ENCODE peak calls at places on chromosomes 1 and 21, in four cellular contexts. I is A673, K is A549, B is coronary artery. N is an unnamed sample.

GRCh38 chr1:213829806-213830205 is 158.0 kb upstream of the PROX1 start:
- DNase-seq in K (no peak), I (no peak), B (no peak), N (no peak)

GRCh38 chr1:236207121-236207520 is 64.8 kb downstream of the GPR137B start:
- DNase-seq in B (no peak), I (no peak), K (no peak), N (peak)

GRCh38 chr1:29235955-29236742 is at the start of gene PTPRU:
- DNase-seq in B (peak), I (peak), K (peak), N (peak)

GRCh38 chr21:25963186-25963585 is 207.4 kb downstream of the APP start:
- DNase-seq in I (peak), B (no peak), K (peak), N (no peak)

GRCh38 chr1:247104965-247105364 is 809 bp upstream of the ZNF669 start:
- DNase-seq in K (no peak), I (no peak), B (no peak), N (no peak)

GRCh38 chr1:50426108-50426700 is 3.0 kb upstream of the DMRTA2 start:
- DNase-seq in B (no peak), I (no peak), K (no peak), N (no peak)

GRCh38 chr1:89538361-89538760 is 13.7 kb downstream of the LRRC8B start:
- DNase-seq in K (no peak), B (no peak), I (no peak), N (no peak)

GRCh38 chr1:204121840-204122555 is 29.8 kb downstream of the ETNK2 start:
- DNase-seq in B (no peak), K (no peak), I (no peak), N (no peak)

GRCh38 chr1:106975944-106976343 is 80.5 kb upstream of the PRMT6 start:
- DNase-seq in K (no peak), I (peak), B (no peak), N (no peak)

GRCh38 chr1:229582011-229582694 is 23.6 kb upstream of the ABCB10 start:
- DNase-seq in I (no peak), K (no peak), B (peak), N (peak)

GRCh38 chr1:85496881-85497582 is 32.1 kb upstream of the DDAH1 start:
- DNase-seq in K (no peak), I (no peak), B (no peak), N (no peak)

GRCh38 chr1:172720325-172720724 is 61.4 kb downstream of the FASLG start:
- DNase-seq in K (no peak), B (no peak), I (no peak), N (no peak)

GRCh38 chr1:61287014-61287413 is 204.7 kb downstream of the NFIA start:
- DNase-seq in I (no peak), K (no peak), B (no peak), N (no peak)

DNA sequence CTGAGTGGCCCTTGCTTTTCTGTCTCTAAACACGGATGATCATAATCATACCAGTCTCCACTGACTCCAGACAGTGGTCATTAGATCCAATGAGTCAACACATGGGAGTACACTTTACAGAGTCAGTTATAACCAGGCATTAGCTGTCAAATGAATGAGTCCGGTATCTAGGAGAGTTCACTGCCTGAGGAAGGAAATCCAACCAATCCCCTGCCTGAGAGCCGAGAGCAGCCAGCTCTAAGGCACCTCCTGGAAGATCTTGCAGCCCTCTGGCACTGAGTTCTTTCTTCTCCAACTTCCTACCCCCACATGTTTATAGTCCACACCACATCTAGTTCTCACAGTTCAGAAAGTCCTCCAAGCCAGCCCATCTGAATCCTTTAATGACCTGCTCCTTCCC is 29.4 kb upstream of the RBM15 start:
- DNase-seq in K (no peak), I (no peak), B (no peak), N (no peak)
- TF ChIP-seq CTCF in K (no peak), I (no peak), B (no peak), N (no peak)

DNA sequence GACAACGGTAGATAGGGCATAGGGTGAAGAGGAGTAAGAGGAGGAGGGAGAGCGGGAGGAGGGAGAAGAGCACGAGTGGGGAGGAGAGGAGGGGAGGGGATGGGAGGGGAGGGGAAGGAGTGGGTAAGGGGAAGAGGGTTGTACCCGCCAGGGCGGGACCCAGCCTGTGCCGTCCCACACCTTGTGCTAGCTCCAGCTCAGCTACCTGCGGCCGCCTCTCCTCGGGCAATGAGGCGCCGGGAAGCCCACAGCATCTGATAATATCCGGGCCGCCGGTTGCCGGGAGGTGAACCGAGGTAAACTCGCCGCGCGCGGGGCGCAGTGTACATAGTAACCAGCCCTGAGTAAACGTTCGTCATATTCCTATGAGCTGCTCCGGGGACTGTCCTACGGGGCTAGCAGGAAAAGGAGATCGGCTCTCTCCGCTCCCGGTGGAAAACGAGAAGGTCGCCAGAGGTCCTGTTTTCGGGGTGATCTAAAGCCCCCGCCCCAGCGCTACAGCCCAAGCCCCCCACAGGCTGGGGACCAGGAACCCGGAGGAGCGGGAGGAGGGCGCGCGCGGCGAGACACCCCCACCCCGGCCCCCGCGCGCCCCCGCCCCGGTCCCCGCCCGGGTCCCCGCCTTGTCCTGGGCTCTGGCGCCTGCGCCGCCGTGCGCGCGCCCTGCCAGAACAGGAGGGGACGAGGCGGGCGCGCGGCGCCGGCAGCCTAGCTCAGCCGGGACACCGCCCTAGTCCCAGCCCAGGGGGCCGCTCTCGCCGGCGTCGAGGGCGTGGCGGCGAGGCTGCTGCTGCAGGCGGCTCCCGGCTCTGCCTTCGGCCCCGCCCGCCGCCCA is at the start of gene RCAN3:
- DNase-seq in B (no peak), I (peak), K (peak), N (peak)
- H3K27ac ChIP-seq in B (peak), I (peak), K (peak), N (peak)

GRCh38 chr1:153343811-153344717 is 4.6 kb downstream of the PGLYRP4 start:
- DNase-seq in B (peak), K (no peak), I (no peak), N (no peak)
- H3K4me3 ChIP-seq in B (no peak), K (no peak), I (no peak), N (no peak)

DNA sequence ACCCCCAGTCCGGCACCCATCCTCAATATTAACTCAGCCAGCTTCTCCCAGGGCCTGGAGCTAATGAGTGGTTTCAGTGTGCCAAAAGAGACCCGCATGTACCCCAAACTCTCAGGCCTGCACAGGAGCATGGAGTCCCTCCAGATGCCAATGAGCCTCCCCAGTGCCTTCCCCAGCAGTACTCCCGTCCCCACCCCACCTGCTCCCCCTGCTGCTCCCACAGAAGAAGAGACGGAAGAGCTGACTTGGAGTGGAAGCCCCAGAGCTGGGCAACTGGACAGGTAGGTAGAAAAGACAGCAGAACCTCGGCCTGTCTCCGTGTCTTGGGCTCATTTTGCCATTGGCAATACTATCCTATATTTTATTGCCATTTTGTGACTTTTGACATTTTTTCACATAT is 45.4 kb upstream of the IPO9 start:
- DNase-seq in K (no peak), B (no peak), I (no peak), N (no peak)
- TF ChIP-seq CTCF in K (no peak), B (no peak), I (peak), N (no peak)

DNA sequence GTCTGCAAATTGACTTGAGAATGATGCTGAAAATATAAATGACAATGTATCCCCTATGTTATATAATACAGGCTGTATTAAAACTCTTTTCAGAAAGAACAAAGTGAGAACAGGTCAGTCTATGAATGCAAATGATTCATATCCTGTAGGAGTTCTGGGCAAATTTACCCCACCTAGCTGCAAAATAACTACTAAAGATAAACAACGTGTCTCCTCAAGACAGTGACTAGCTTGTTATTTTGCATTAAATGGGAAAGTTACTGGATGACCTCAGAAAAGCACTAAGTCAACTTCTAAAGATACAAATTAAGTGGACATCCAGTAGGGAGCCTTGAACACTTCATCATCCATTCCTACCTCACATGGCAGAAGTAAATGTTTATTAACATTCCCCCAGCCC is 11.1 kb downstream of the RNF19B start:
- DNase-seq in B (no peak), K (no peak), I (no peak), N (no peak)
- H3K27ac ChIP-seq in B (no peak), K (peak), I (no peak), N (no peak)

GRCh38 chr1:109801791-109802135 is 38.0 kb upstream of the EPS8L3 start:
- DNase-seq in K (no peak), I (no peak), B (no peak), N (no peak)
- H3K4me3 ChIP-seq in K (no peak), I (no peak), B (no peak), N (no peak)

GRCh38 chr1:224736619-224737352 is 120.7 kb downstream of the CNIH3 start:
- DNase-seq in I (peak), K (no peak), B (no peak), N (peak)

GRCh38 chr1:224739997-224740687 is 124.0 kb downstream of the CNIH3 start:
- DNase-seq in I (no peak), B (no peak), K (no peak), N (no peak)

GRCh38 chr1:224739303-224739996 is 123.3 kb downstream of the CNIH3 start:
- DNase-seq in B (no peak), I (no peak), K (no peak), N (no peak)

GRCh38 chr1:224735159-224735558 is 119.0 kb downstream of the CNIH3 start:
- DNase-seq in B (no peak), K (no peak), I (no peak), N (no peak)

DNA sequence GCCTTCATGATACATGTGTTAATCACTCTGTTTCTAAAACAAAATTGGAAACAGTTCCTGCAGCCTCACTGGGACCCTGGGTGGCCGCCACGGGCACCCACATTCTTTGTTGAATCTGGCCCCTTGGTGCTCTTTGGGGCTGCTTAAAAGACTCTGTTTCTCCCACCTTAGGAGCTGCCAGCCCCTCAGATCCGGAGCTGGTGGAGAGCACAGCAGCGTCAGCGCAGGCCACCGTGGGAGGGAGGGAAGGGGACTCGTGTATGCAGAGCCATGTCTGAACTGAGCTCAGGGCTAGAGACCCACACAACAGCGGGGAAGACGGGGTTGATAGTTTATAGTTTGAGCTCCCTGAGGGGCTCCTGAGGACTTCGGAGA is 121.2 kb downstream of the CNIH3 start:
- DNase-seq in B (no peak), I (no peak), K (no peak), N (no peak)
- TF ChIP-seq CTCF in B (no peak), I (no peak), K (no peak), N (no peak)

GRCh38 chr1:234710936-234711335 is 101.0 kb upstream of the IRF2BP2 start:
- DNase-seq in K (no peak), I (no peak), B (no peak), N (no peak)
- H3K27ac ChIP-seq in K (peak), I (no peak), B (no peak), N (peak)